ENCODE peak calls at places on chromosomes 3 and 15, in ten cellular contexts. I, R, Y, X, F, A, N, E, V and M are unnamed samples.

GRCh38 chr3:86595696-86596095 is 395.3 kb downstream of the VGLL3 start:
- DNase-seq in I (no peak), R (no peak), Y (no peak), X (no peak), F (no peak), A (no peak), N (no peak), E (no peak), V (no peak), M (no peak)

GRCh38 chr3:16357191-16357590 is 92.2 kb downstream of the OXNAD1 start:
- DNase-seq in I (no peak), R (no peak), Y (no peak), X (no peak), F (no peak), A (no peak), N (no peak), E (no peak), V (no peak), M (no peak)

GRCh38 chr3:170222647-170223541 is 670 bp downstream of the PRKCI start:
- DNase-seq in I (no peak), R (peak; percentile 65), Y (no peak), X (no peak), F (peak; percentile 33), A (no peak), N (no peak), E (no peak), V (peak; percentile 61), M (no peak)

GRCh38 chr15:65184305-65184943 is 718 bp downstream of the CLPX start:
- DNase-seq in I (peak; percentile 64), R (peak; percentile 78), Y (peak; percentile 88), X (peak; percentile 79), F (no peak), A (no peak), N (no peak), E (no peak), V (peak; percentile 66), M (peak; percentile 85)

GRCh38 chr3:179695672-179696313 is 43.0 kb downstream of the USP13 start:
- DNase-seq in I (no peak), R (no peak), Y (no peak), X (no peak), F (peak; percentile 89), A (no peak), N (no peak), E (no peak), V (no peak), M (no peak)

GRCh38 chr3:70531063-70531657 is 218.7 kb upstream of the MDFIC2 start:
- DNase-seq in I (no peak), R (peak; percentile 19), Y (no peak), X (no peak), F (peak; percentile 50), A (no peak), N (peak; percentile 1), E (no peak), V (no peak), M (no peak)

GRCh38 chr15:95600367-95600766 is 730.1 kb upstream of the NR2F2 start:
- DNase-seq in I (no peak), R (no peak), Y (no peak), X (no peak), F (no peak), A (no peak), N (no peak), E (no peak), V (no peak), M (no peak)

GRCh38 chr3:156727519-156728205 is 53.3 kb downstream of the TIPARP start:
- DNase-seq in I (no peak), R (no peak), Y (no peak), X (no peak), F (no peak), A (peak; percentile 9), N (no peak), E (no peak), V (no peak), M (no peak)

GRCh38 chr15:44798815-44799214 is 62.5 kb downstream of the TRIM69 start:
- DNase-seq in I (no peak), R (no peak), Y (no peak), X (no peak), F (peak; percentile 4), A (no peak), N (no peak), E (no peak), V (no peak), M (no peak)

GRCh38 chr3:46501702-46502101 is 3.9 kb downstream of the RTP3 start:
- DNase-seq in I (no peak), R (no peak), Y (peak; percentile 13), X (no peak), F (no peak), A (no peak), N (no peak), E (peak; percentile 89), V (no peak), M (no peak)

GRCh38 chr15:58159827-58160386 is 21.7 kb downstream of the AQP9 start:
- DNase-seq in I (no peak), R (no peak), Y (no peak), X (no peak), F (no peak), A (no peak), N (no peak), E (no peak), V (no peak), M (no peak)

GRCh38 chr3:9928158-9928557 is 5.5 kb upstream of the CRELD1 start:
- DNase-seq in I (no peak), R (no peak), Y (no peak), X (no peak), F (no peak), A (no peak), N (no peak), E (no peak), V (no peak), M (peak; percentile 55)

GRCh38 chr3:123679712-123680386 is 95.0 kb upstream of the HACD2 start:
- DNase-seq in I (no peak), R (no peak), Y (no peak), X (no peak), F (no peak), A (no peak), N (peak; percentile 22), E (no peak), V (no peak), M (no peak)

GRCh38 chr3:15974647-15975046 is 176.9 kb upstream of the ANKRD28 start:
- DNase-seq in I (no peak), R (peak; percentile 70), Y (no peak), X (no peak), F (no peak), A (no peak), N (no peak), E (no peak), V (peak; percentile 78), M (no peak)

GRCh38 chr3:136891934-136892855 is 30.2 kb downstream of the NCK1 start:
- DNase-seq in I (no peak), R (peak; percentile 45), Y (no peak), X (no peak), F (no peak), A (no peak), N (no peak), E (no peak), V (no peak), M (no peak)

GRCh38 chr15:73346735-73347312 is 21.9 kb downstream of the HCN4 start:
- DNase-seq in I (peak; percentile 65), R (peak; percentile 74), Y (no peak), X (peak; percentile 64), F (no peak), A (no peak), N (no peak), E (peak; percentile 5), V (peak; percentile 87), M (peak; percentile 46)

GRCh38 chr3:184388936-184389230 is 9.0 kb downstream of the CHRD start:
- DNase-seq in I (no peak), R (no peak), Y (no peak), X (no peak), F (no peak), A (no peak), N (no peak), E (no peak), V (no peak), M (no peak)

GRCh38 chr3:183285318-183285717 is 32.3 kb downstream of the B3GNT5 start:
- DNase-seq in I (no peak), R (no peak), Y (no peak), X (no peak), F (no peak), A (no peak), N (no peak), E (no peak), V (no peak), M (no peak)

GRCh38 chr3:32002536-32003368 is 21.2 kb downstream of the ZNF860 start:
- DNase-seq in I (no peak), R (peak; percentile 48), Y (no peak), X (no peak), F (no peak), A (no peak), N (no peak), E (no peak), V (no peak), M (no peak)